ENCODE peak calls at places on chromosome 22, in four cellular contexts. C is anterior cingulate cortex, B is upper lobe of right lung, L is nucleus accumbens. N is an unnamed sample.

GRCh38 chr22:41352058-41352457 is 29.7 kb upstream of the TEF start:
- DNase-seq in B (no peak), L (no peak), C (no peak), N (no peak)

GRCh38 chr22:28802595-28803087 is 2.3 kb upstream of the XBP1 start:
- DNase-seq in L (no peak), C (no peak), B (no peak), N (no peak)

GRCh38 chr22:41197808-41198585 is 7.1 kb upstream of the L3MBTL2 start:
- DNase-seq in C (no peak), B (peak), L (no peak), N (no peak)

GRCh38 chr22:19176175-19176630 is 2.3 kb downstream of the SLC25A1 start:
- DNase-seq in L (no peak), B (no peak), C (no peak), N (no peak)

GRCh38 chr22:25148149-25148691 is 51.4 kb upstream of the CRYBB3 start:
- DNase-seq in B (no peak), C (no peak), L (no peak), N (peak)

GRCh38 chr22:29871684-29872083 is 11.3 kb upstream of the MTMR3 start:
- DNase-seq in C (no peak), B (no peak), L (peak), N (peak)

GRCh38 chr22:36963302-36963701 is 49.9 kb downstream of the CSF2RB start:
- DNase-seq in B (no peak), C (no peak), L (no peak), N (no peak)

GRCh38 chr22:18060646-18061620 is 16.9 kb upstream of the PEX26 start:
- DNase-seq in C (no peak), L (no peak), B (peak), N (no peak)

GRCh38 chr22:27149886-27150529 is 492.6 kb downstream of the MIAT start:
- DNase-seq in B (no peak), L (no peak), C (no peak), N (no peak)

GRCh38 chr22:50261615-50262459 is at the start of gene MAPK12:
- DNase-seq in L (no peak), B (no peak), C (no peak), N (no peak)

GRCh38 chr22:19035474-19036228 is 86.6 kb downstream of the DGCR2 start:
- DNase-seq in C (no peak), B (peak), L (no peak), N (no peak)

GRCh38 chr22:41781508-41781906 is 19.0 kb upstream of the CCDC134 start:
- DNase-seq in L (no peak), C (no peak), B (no peak), N (no peak)

GRCh38 chr22:37161442-37161841 is 11.7 kb upstream of the IL2RB start:
- DNase-seq in B (no peak), C (no peak), L (no peak), N (no peak)

GRCh38 chr22:43923191-43923590 is 414 bp upstream of the PNPLA3 start:
- DNase-seq in B (no peak), C (no peak), L (no peak), N (no peak)

GRCh38 chr22:32515074-32515473 is 40.5 kb downstream of the FBXO7 start:
- DNase-seq in B (no peak), L (no peak), C (no peak), N (no peak)

GRCh38 chr22:44701824-44702478 is at the start of gene PRR5:
- DNase-seq in B (peak), C (peak), L (no peak), N (peak)

GRCh38 chr22:39351689-39352214 is 2.0 kb downstream of the SYNGR1 start:
- DNase-seq in C (no peak), B (no peak), L (no peak), N (no peak)

N was measured in uterus.